ENCODE peak calls at places on chromosomes 12 and 14, in five cellular contexts. W is A549, E is AML-193, C is iris pigment epithelial cell, M is pulmonary artery endothelial cell. O is an unnamed sample.

GRCh38 chr12:117491711-117492110 is 130.3 kb upstream of the NOS1 start:
- DNase-seq in W (no peak), C (no peak), M (no peak), E (no peak), O (no peak)

GRCh38 chr14:105389976-105390848 is 8.1 kb upstream of the TEX22 start:
- DNase-seq in M (no peak), W (no peak), C (no peak), E (no peak), O (no peak)

GRCh38 chr12:66896797-66897196 is 217.9 kb upstream of the GRIP1 start:
- DNase-seq in M (no peak), W (no peak), C (no peak), E (no peak), O (no peak)

GRCh38 chr12:12887471-12887870 is 3.9 kb upstream of the GPRC5A start:
- DNase-seq in C (no peak), W (peak; percentile 31), M (no peak), E (no peak), O (no peak)

GRCh38 chr12:91272456-91273063 is 89.9 kb upstream of the DCN start:
- DNase-seq in C (peak; percentile 62), M (no peak), W (no peak), E (no peak), O (no peak)

GRCh38 chr14:91892918-91893527 is 25.7 kb upstream of the TC2N start:
- DNase-seq in E (no peak), C (no peak), W (no peak), M (no peak), O (no peak)

GRCh38 chr12:105235299-105235746 is 651 bp downstream of the APPL2 start:
- DNase-seq in M (no peak), W (no peak), C (no peak), E (peak; percentile 33), O (no peak)

GRCh38 chr12:102883204-102883799 is 33.7 kb downstream of the PAH start:
- DNase-seq in W (peak; percentile 58), M (no peak), E (peak; percentile 3), C (peak; percentile 21), O (no peak)

GRCh38 chr14:61322799-61323290 is 1.5 kb downstream of the PRKCH start:
- DNase-seq in W (peak; percentile 16), C (peak; percentile 22), E (no peak), M (no peak), O (no peak)

GRCh38 chr14:103882503-103883262 is 35.3 kb upstream of the PPP1R13B start:
- DNase-seq in C (no peak), E (no peak), M (no peak), W (no peak), O (no peak)

GRCh38 chr14:88422919-88423318 is 37.5 kb downstream of the SPATA7 start:
- DNase-seq in W (no peak), C (peak; percentile 89), M (no peak), E (no peak), O (no peak)

GRCh38 chr12:12922191-12922616 is 29.8 kb downstream of the GPRC5D start:
- DNase-seq in E (no peak), W (peak; percentile 56), C (peak; percentile 87), M (no peak), O (no peak)